ENCODE peak calls at places on chromosomes 3 and 15, in six cellular contexts. One of them, this sample, is unnamed.

GRCh38 chr15:98800437-98801233 is 152.3 kb downstream of the IGF1R start:
- DNase-seq in non-pigmented ciliary epithelial cell: peak; percentile 47
- DNase-seq in mucosa of gallbladder: peak; percentile 67
- DNase-seq in EL: peak; percentile 75
- DNase-seq in AG04450: peak; percentile 66
- DNase-seq in NB4: peak; percentile 89
- DNase-seq in this sample: peak; percentile 50

GRCh38 chr15:83396071-83396470 is 51.1 kb upstream of the SH3GL3 start:
- DNase-seq in non-pigmented ciliary epithelial cell: no peak
- DNase-seq in EL: no peak
- DNase-seq in mucosa of gallbladder: no peak
- DNase-seq in NB4: no peak
- DNase-seq in AG04450: no peak
- DNase-seq in this sample: no peak

GRCh38 chr3:81550415-81550814 is 211.0 kb downstream of the GBE1 start:
- DNase-seq in EL: peak; percentile 8
- DNase-seq in mucosa of gallbladder: no peak
- DNase-seq in NB4: no peak
- DNase-seq in AG04450: no peak
- DNase-seq in non-pigmented ciliary epithelial cell: no peak
- DNase-seq in this sample: no peak

GRCh38 chr3:114756506-114757279 is 390.4 kb downstream of the ZBTB20 start:
- DNase-seq in AG04450: no peak
- DNase-seq in NB4: no peak
- DNase-seq in non-pigmented ciliary epithelial cell: no peak
- DNase-seq in mucosa of gallbladder: no peak
- DNase-seq in EL: peak; percentile 48
- DNase-seq in this sample: no peak

GRCh38 chr3:171268677-171269076 is 191.5 kb downstream of the TNIK start:
- DNase-seq in mucosa of gallbladder: no peak
- DNase-seq in AG04450: no peak
- DNase-seq in non-pigmented ciliary epithelial cell: no peak
- DNase-seq in NB4: no peak
- DNase-seq in EL: no peak
- DNase-seq in this sample: no peak

GRCh38 chr3:73144276-73144675 is 82.8 kb downstream of the EBLN2 start:
- DNase-seq in AG04450: no peak
- DNase-seq in mucosa of gallbladder: no peak
- DNase-seq in non-pigmented ciliary epithelial cell: no peak
- DNase-seq in EL: no peak
- DNase-seq in NB4: no peak
- DNase-seq in this sample: no peak

GRCh38 chr3:193520738-193521137 is 34.0 kb downstream of the ATP13A4 start:
- DNase-seq in NB4: no peak
- DNase-seq in EL: no peak
- DNase-seq in AG04450: no peak
- DNase-seq in non-pigmented ciliary epithelial cell: no peak
- DNase-seq in mucosa of gallbladder: no peak
- DNase-seq in this sample: no peak

GRCh38 chr3:89699229-89699628 is 591.8 kb downstream of the EPHA3 start:
- DNase-seq in EL: no peak
- DNase-seq in AG04450: no peak
- DNase-seq in non-pigmented ciliary epithelial cell: no peak
- DNase-seq in mucosa of gallbladder: no peak
- DNase-seq in NB4: no peak
- DNase-seq in this sample: no peak

GRCh38 chr3:122350814-122351418 is 25.9 kb downstream of the CSTA start:
- DNase-seq in mucosa of gallbladder: no peak
- DNase-seq in non-pigmented ciliary epithelial cell: peak; percentile 44
- DNase-seq in EL: peak; percentile 40
- DNase-seq in AG04450: peak; percentile 44
- DNase-seq in NB4: no peak
- DNase-seq in this sample: no peak

GRCh38 chr3:32203854-32204253 is 34.6 kb upstream of the CMTM8 start:
- DNase-seq in AG04450: no peak
- DNase-seq in NB4: no peak
- DNase-seq in non-pigmented ciliary epithelial cell: no peak
- DNase-seq in EL: peak; percentile 42
- DNase-seq in mucosa of gallbladder: no peak
- DNase-seq in this sample: no peak

GRCh38 chr3:48039487-48040190 is 23.4 kb upstream of the MAP4 start:
- DNase-seq in mucosa of gallbladder: no peak
- DNase-seq in NB4: peak; percentile 36
- DNase-seq in EL: peak; percentile 90
- DNase-seq in non-pigmented ciliary epithelial cell: no peak
- DNase-seq in AG04450: no peak
- DNase-seq in this sample: no peak

GRCh38 chr3:29649815-29650547 is 369.1 kb downstream of the RBMS3 start:
- DNase-seq in NB4: peak; percentile 12
- DNase-seq in EL: peak; percentile 45
- DNase-seq in non-pigmented ciliary epithelial cell: no peak
- DNase-seq in AG04450: no peak
- DNase-seq in mucosa of gallbladder: no peak
- DNase-seq in this sample: no peak

GRCh38 chr15:89335289-89336041 is 841 bp upstream of the POLG start:
- DNase-seq in AG04450: no peak
- DNase-seq in non-pigmented ciliary epithelial cell: no peak
- DNase-seq in EL: no peak
- DNase-seq in mucosa of gallbladder: peak; percentile 23
- DNase-seq in NB4: no peak
- DNase-seq in this sample: no peak

GRCh38 chr15:77160562-77161481 is 89.9 kb upstream of the TSPAN3 start:
- DNase-seq in NB4: no peak
- DNase-seq in non-pigmented ciliary epithelial cell: no peak
- DNase-seq in EL: no peak
- DNase-seq in mucosa of gallbladder: peak; percentile 65
- DNase-seq in AG04450: no peak
- DNase-seq in this sample: peak; percentile 41

GRCh38 chr3:134199240-134199639 is 51.4 kb downstream of the RYK start:
- DNase-seq in mucosa of gallbladder: no peak
- DNase-seq in AG04450: no peak
- DNase-seq in non-pigmented ciliary epithelial cell: no peak
- DNase-seq in NB4: no peak
- DNase-seq in EL: no peak
- DNase-seq in this sample: no peak

GRCh38 chr3:22724439-22724838 is 478.7 kb upstream of the UBE2E2 start:
- DNase-seq in AG04450: no peak
- DNase-seq in mucosa of gallbladder: no peak
- DNase-seq in EL: no peak
- DNase-seq in NB4: no peak
- DNase-seq in non-pigmented ciliary epithelial cell: no peak
- DNase-seq in this sample: no peak

GRCh38 chr3:33786565-33787327 is 11.7 kb upstream of the PDCD6IP start:
- DNase-seq in non-pigmented ciliary epithelial cell: no peak
- DNase-seq in NB4: no peak
- DNase-seq in AG04450: no peak
- DNase-seq in EL: peak; percentile 62
- DNase-seq in mucosa of gallbladder: no peak
- DNase-seq in this sample: no peak

GRCh38 chr3:27573780-27574437 is 89.7 kb upstream of the SLC4A7 start:
- DNase-seq in non-pigmented ciliary epithelial cell: no peak
- DNase-seq in AG04450: no peak
- DNase-seq in mucosa of gallbladder: no peak
- DNase-seq in NB4: peak; percentile 14
- DNase-seq in EL: peak; percentile 41
- DNase-seq in this sample: no peak